ENCODE peak calls at places on chromosomes 12 and 14, in nine cellular contexts. Y, C, S, Z, X, M, D, P and I are unnamed samples.

GRCh38 chr14:73771848-73772705 is 57.9 kb upstream of the PNMA1 start:
- DNase-seq in M (peak), Z (peak), P (peak), D (peak), C (peak), X (peak), Y (peak), S (peak), I (peak)

GRCh38 chr12:79547735-79548347 is 142.9 kb downstream of the PAWR start:
- DNase-seq in P (peak), M (no peak), Z (peak), S (no peak), Y (peak), D (peak), C (no peak), X (peak), I (peak)

GRCh38 chr12:3045989-3046388 is 31.2 kb upstream of the TSPAN9 start:
- DNase-seq in D (no peak), M (no peak), Z (no peak), X (no peak), C (no peak), S (no peak), Y (no peak), P (no peak), I (no peak)

GRCh38 chr14:105064721-105065143 is 498 bp downstream of the GPR132 start:
- DNase-seq in Y (peak), X (no peak), S (no peak), P (peak), C (peak), D (peak), Z (peak), M (peak), I (no peak)

GRCh38 chr14:99264691-99265090 is 7.3 kb downstream of the BCL11B start:
- DNase-seq in Y (peak), P (no peak), D (no peak), C (no peak), M (no peak), X (no peak), Z (no peak), S (no peak), I (no peak)

GRCh38 chr14:52923902-52924575 is 26.8 kb downstream of the FERMT2 start:
- DNase-seq in P (no peak), C (no peak), S (no peak), X (peak), Z (peak), Y (no peak), D (no peak), M (no peak), I (no peak)

GRCh38 chr12:114444422-114445279 is 38.7 kb upstream of the TBX5 start:
- DNase-seq in Z (no peak), S (no peak), C (no peak), P (peak), M (no peak), X (no peak), Y (no peak), D (peak), I (no peak)

GRCh38 chr12:95996034-95996658 is at the start of gene HAL:
- DNase-seq in S (no peak), Z (no peak), M (peak), P (no peak), X (no peak), D (peak), C (no peak), Y (no peak), I (no peak)

GRCh38 chr14:76773188-76773885 is 12.1 kb downstream of the VASH1 start:
- DNase-seq in P (no peak), Y (no peak), D (peak), M (no peak), X (no peak), Z (no peak), C (no peak), S (no peak), I (no peak)

GRCh38 chr12:52776435-52776834 is 710 bp downstream of the KRT76 start:
- DNase-seq in Y (no peak), X (no peak), C (no peak), P (no peak), S (no peak), D (no peak), M (no peak), Z (no peak), I (no peak)

GRCh38 chr14:93105362-93105761 is 10.4 kb downstream of the ITPK1 start:
- DNase-seq in Y (no peak), D (peak), P (no peak), X (no peak), Z (peak), M (peak), S (no peak), C (no peak), I (no peak)

GRCh38 chr12:104177336-104177662 is 38.3 kb upstream of the TXNRD1 start:
- DNase-seq in D (no peak), Y (no peak), P (no peak), X (no peak), C (no peak), M (no peak), S (no peak), Z (no peak), I (no peak)

GRCh38 chr12:2017724-2018337 is 13.6 kb upstream of the DCP1B start:
- DNase-seq in C (no peak), Z (peak), M (no peak), X (no peak), Y (no peak), S (no peak), P (peak), D (no peak), I (peak)

GRCh38 chr12:52125499-52125900 is 46.0 kb downstream of the SMIM41 start:
- DNase-seq in D (no peak), C (no peak), S (peak), P (peak), Z (no peak), M (peak), Y (no peak), X (peak), I (no peak)

GRCh38 chr14:88421286-88421685 is 35.8 kb downstream of the SPATA7 start:
- DNase-seq in X (no peak), S (no peak), P (no peak), M (no peak), C (no peak), Y (no peak), Z (no peak), D (no peak), I (no peak)

GRCh38 chr14:73003688-73004087 is 23.2 kb downstream of the ZFYVE1 start:
- DNase-seq in Z (no peak), C (no peak), M (no peak), D (no peak), X (no peak), S (no peak), P (no peak), Y (no peak), I (no peak)

GRCh38 chr14:92673601-92674000 is 74.8 kb downstream of the LGMN start:
- DNase-seq in D (no peak), Z (no peak), S (no peak), C (no peak), P (no peak), X (no peak), M (no peak), Y (no peak), I (no peak)

GRCh38 chr14:35867280-35867629 is 41.1 kb downstream of the BRMS1L start:
- DNase-seq in Y (no peak), X (no peak), P (no peak), Z (no peak), S (no peak), M (no peak), D (peak), C (no peak), I (no peak)

GRCh38 chr12:88960213-88960878 is 380.1 kb upstream of the KITLG start:
- DNase-seq in P (no peak), X (no peak), D (peak), Z (no peak), Y (no peak), M (no peak), C (no peak), S (no peak), I (no peak)

GRCh38 chr12:50088577-50089335 is 3.6 kb downstream of the SMARCD1 start:
- DNase-seq in Z (peak), S (no peak), Y (peak), D (peak), M (no peak), C (no peak), P (no peak), X (peak), I (peak)